ENCODE peak calls at places on chromosomes 3 and 15, in ten cellular contexts. One of them, this sample, is unnamed.

GRCh38 chr15:65655457-65655856 is 33.7 kb downstream of the SLC24A1 start:
- DNase-seq in IMR-90: no peak
- DNase-seq in stimulated activated naive CD8-positive, alpha-beta T cell treated with anti-CD3 and anti-CD28 coated beads, Interleukin-15, amount 100 ng/mL, for 72 hours: no peak
- DNase-seq in fibroblast of the aortic adventitia: no peak
- DNase-seq in T-helper 2 cell: no peak
- DNase-seq in HS-5: no peak
- DNase-seq in caudate nucleus: no peak
- DNase-seq in GM12891: no peak
- DNase-seq in heart right ventricle: no peak
- DNase-seq in posterior cingulate gyrus: no peak
- DNase-seq in this sample: no peak

GRCh38 chr3:56654460-56654859 is 28.6 kb downstream of the TASOR start:
- DNase-seq in IMR-90: no peak
- DNase-seq in stimulated activated naive CD8-positive, alpha-beta T cell treated with anti-CD3 and anti-CD28 coated beads, Interleukin-15, amount 100 ng/mL, for 72 hours: no peak
- DNase-seq in fibroblast of the aortic adventitia: no peak
- DNase-seq in T-helper 2 cell: no peak
- DNase-seq in HS-5: no peak
- DNase-seq in caudate nucleus: no peak
- DNase-seq in GM12891: no peak
- DNase-seq in heart right ventricle: no peak
- DNase-seq in posterior cingulate gyrus: no peak
- DNase-seq in this sample: no peak

GRCh38 chr3:35640186-35640584 is 860 bp downstream of the ARPP21 start:
- DNase-seq in IMR-90: no peak
- DNase-seq in stimulated activated naive CD8-positive, alpha-beta T cell treated with anti-CD3 and anti-CD28 coated beads, Interleukin-15, amount 100 ng/mL, for 72 hours: no peak
- DNase-seq in fibroblast of the aortic adventitia: no peak
- DNase-seq in T-helper 2 cell: no peak
- DNase-seq in HS-5: no peak
- DNase-seq in caudate nucleus: no peak
- DNase-seq in GM12891: no peak
- DNase-seq in heart right ventricle: no peak
- DNase-seq in posterior cingulate gyrus: no peak
- DNase-seq in this sample: no peak

GRCh38 chr3:11060500-11061251 is 68.1 kb downstream of the SLC6A1 start:
- DNase-seq in IMR-90: peak; percentile 50
- DNase-seq in stimulated activated naive CD8-positive, alpha-beta T cell treated with anti-CD3 and anti-CD28 coated beads, Interleukin-15, amount 100 ng/mL, for 72 hours: peak; percentile 49
- DNase-seq in fibroblast of the aortic adventitia: peak; percentile 64
- DNase-seq in T-helper 2 cell: peak; percentile 60
- DNase-seq in HS-5: no peak
- DNase-seq in caudate nucleus: peak; percentile 46
- DNase-seq in GM12891: peak; percentile 63
- DNase-seq in heart right ventricle: peak; percentile 51
- DNase-seq in posterior cingulate gyrus: peak; percentile 93
- DNase-seq in this sample: peak; percentile 5

GRCh38 chr15:39856357-39856756 is 63.7 kb downstream of the GPR176 start:
- DNase-seq in IMR-90: no peak
- DNase-seq in stimulated activated naive CD8-positive, alpha-beta T cell treated with anti-CD3 and anti-CD28 coated beads, Interleukin-15, amount 100 ng/mL, for 72 hours: no peak
- DNase-seq in fibroblast of the aortic adventitia: no peak
- DNase-seq in T-helper 2 cell: no peak
- DNase-seq in HS-5: no peak
- DNase-seq in caudate nucleus: no peak
- DNase-seq in GM12891: no peak
- DNase-seq in heart right ventricle: no peak
- DNase-seq in posterior cingulate gyrus: no peak
- DNase-seq in this sample: no peak

GRCh38 chr3:16803019-16803418 is 81.7 kb upstream of the PLCL2 start:
- DNase-seq in IMR-90: no peak
- DNase-seq in stimulated activated naive CD8-positive, alpha-beta T cell treated with anti-CD3 and anti-CD28 coated beads, Interleukin-15, amount 100 ng/mL, for 72 hours: no peak
- DNase-seq in fibroblast of the aortic adventitia: no peak
- DNase-seq in T-helper 2 cell: no peak
- DNase-seq in HS-5: no peak
- DNase-seq in caudate nucleus: no peak
- DNase-seq in GM12891: no peak
- DNase-seq in heart right ventricle: no peak
- DNase-seq in posterior cingulate gyrus: no peak
- DNase-seq in this sample: no peak

GRCh38 chr3:37154668-37155319 is 19.6 kb downstream of the LRRFIP2 start:
- DNase-seq in IMR-90: no peak
- DNase-seq in stimulated activated naive CD8-positive, alpha-beta T cell treated with anti-CD3 and anti-CD28 coated beads, Interleukin-15, amount 100 ng/mL, for 72 hours: no peak
- DNase-seq in fibroblast of the aortic adventitia: no peak
- DNase-seq in T-helper 2 cell: peak; percentile 66
- DNase-seq in HS-5: no peak
- DNase-seq in caudate nucleus: no peak
- DNase-seq in GM12891: no peak
- DNase-seq in heart right ventricle: no peak
- DNase-seq in posterior cingulate gyrus: no peak
- DNase-seq in this sample: no peak

GRCh38 chr15:52005748-52006701 is 13.0 kb upstream of the MAPK6 start:
- DNase-seq in IMR-90: peak; percentile 85
- DNase-seq in stimulated activated naive CD8-positive, alpha-beta T cell treated with anti-CD3 and anti-CD28 coated beads, Interleukin-15, amount 100 ng/mL, for 72 hours: no peak
- DNase-seq in fibroblast of the aortic adventitia: peak; percentile 70
- DNase-seq in T-helper 2 cell: peak; percentile 88
- DNase-seq in HS-5: no peak
- DNase-seq in caudate nucleus: no peak
- DNase-seq in GM12891: no peak
- DNase-seq in heart right ventricle: peak; percentile 14
- DNase-seq in posterior cingulate gyrus: no peak
- DNase-seq in this sample: no peak

GRCh38 chr3:191361456-191361855 is 31.1 kb upstream of the UTS2B start:
- DNase-seq in IMR-90: no peak
- DNase-seq in stimulated activated naive CD8-positive, alpha-beta T cell treated with anti-CD3 and anti-CD28 coated beads, Interleukin-15, amount 100 ng/mL, for 72 hours: no peak
- DNase-seq in fibroblast of the aortic adventitia: no peak
- DNase-seq in T-helper 2 cell: no peak
- DNase-seq in HS-5: no peak
- DNase-seq in caudate nucleus: no peak
- DNase-seq in GM12891: no peak
- DNase-seq in heart right ventricle: no peak
- DNase-seq in posterior cingulate gyrus: no peak
- DNase-seq in this sample: no peak

GRCh38 chr3:126339466-126339865 is 17.7 kb downstream of the KLF15 start:
- DNase-seq in IMR-90: no peak
- DNase-seq in stimulated activated naive CD8-positive, alpha-beta T cell treated with anti-CD3 and anti-CD28 coated beads, Interleukin-15, amount 100 ng/mL, for 72 hours: no peak
- DNase-seq in fibroblast of the aortic adventitia: no peak
- DNase-seq in T-helper 2 cell: no peak
- DNase-seq in HS-5: no peak
- DNase-seq in caudate nucleus: no peak
- DNase-seq in GM12891: no peak
- DNase-seq in heart right ventricle: no peak
- DNase-seq in posterior cingulate gyrus: no peak
- DNase-seq in this sample: no peak

GRCh38 chr15:38195191-38195901 is 57.3 kb upstream of the SPRED1 start:
- DNase-seq in IMR-90: peak; percentile 11
- DNase-seq in stimulated activated naive CD8-positive, alpha-beta T cell treated with anti-CD3 and anti-CD28 coated beads, Interleukin-15, amount 100 ng/mL, for 72 hours: no peak
- DNase-seq in fibroblast of the aortic adventitia: no peak
- DNase-seq in T-helper 2 cell: no peak
- DNase-seq in HS-5: no peak
- DNase-seq in caudate nucleus: no peak
- DNase-seq in GM12891: no peak
- DNase-seq in heart right ventricle: no peak
- DNase-seq in posterior cingulate gyrus: no peak
- DNase-seq in this sample: no peak

GRCh38 chr3:111730143-111730542 is 128.9 kb upstream of the PHLDB2 start:
- DNase-seq in IMR-90: no peak
- DNase-seq in stimulated activated naive CD8-positive, alpha-beta T cell treated with anti-CD3 and anti-CD28 coated beads, Interleukin-15, amount 100 ng/mL, for 72 hours: no peak
- DNase-seq in fibroblast of the aortic adventitia: no peak
- DNase-seq in T-helper 2 cell: no peak
- DNase-seq in HS-5: no peak
- DNase-seq in caudate nucleus: no peak
- DNase-seq in GM12891: no peak
- DNase-seq in heart right ventricle: no peak
- DNase-seq in posterior cingulate gyrus: no peak
- DNase-seq in this sample: no peak

GRCh38 chr3:188244395-188244861 is 90.5 kb downstream of the LPP start:
- DNase-seq in IMR-90: peak; percentile 76
- DNase-seq in stimulated activated naive CD8-positive, alpha-beta T cell treated with anti-CD3 and anti-CD28 coated beads, Interleukin-15, amount 100 ng/mL, for 72 hours: no peak
- DNase-seq in fibroblast of the aortic adventitia: peak; percentile 52
- DNase-seq in T-helper 2 cell: no peak
- DNase-seq in HS-5: no peak
- DNase-seq in caudate nucleus: no peak
- DNase-seq in GM12891: no peak
- DNase-seq in heart right ventricle: no peak
- DNase-seq in posterior cingulate gyrus: no peak
- DNase-seq in this sample: no peak

GRCh38 chr15:40739854-40740253 is 15.2 kb downstream of the RMDN3 start:
- DNase-seq in IMR-90: no peak
- DNase-seq in stimulated activated naive CD8-positive, alpha-beta T cell treated with anti-CD3 and anti-CD28 coated beads, Interleukin-15, amount 100 ng/mL, for 72 hours: no peak
- DNase-seq in fibroblast of the aortic adventitia: no peak
- DNase-seq in T-helper 2 cell: no peak
- DNase-seq in HS-5: no peak
- DNase-seq in caudate nucleus: no peak
- DNase-seq in GM12891: no peak
- DNase-seq in heart right ventricle: no peak
- DNase-seq in posterior cingulate gyrus: no peak
- DNase-seq in this sample: no peak

GRCh38 chr15:25065286-25065685 is 110.5 kb downstream of the SNRPN start:
- DNase-seq in IMR-90: no peak
- DNase-seq in stimulated activated naive CD8-positive, alpha-beta T cell treated with anti-CD3 and anti-CD28 coated beads, Interleukin-15, amount 100 ng/mL, for 72 hours: no peak
- DNase-seq in fibroblast of the aortic adventitia: no peak
- DNase-seq in T-helper 2 cell: no peak
- DNase-seq in HS-5: no peak
- DNase-seq in caudate nucleus: no peak
- DNase-seq in GM12891: no peak
- DNase-seq in heart right ventricle: no peak
- DNase-seq in posterior cingulate gyrus: no peak
- DNase-seq in this sample: no peak

GRCh38 chr15:69299451-69300128 is 878 bp downstream of the PAQR5 start:
- DNase-seq in IMR-90: no peak
- DNase-seq in stimulated activated naive CD8-positive, alpha-beta T cell treated with anti-CD3 and anti-CD28 coated beads, Interleukin-15, amount 100 ng/mL, for 72 hours: no peak
- DNase-seq in fibroblast of the aortic adventitia: no peak
- DNase-seq in T-helper 2 cell: no peak
- DNase-seq in HS-5: no peak
- DNase-seq in caudate nucleus: no peak
- DNase-seq in GM12891: no peak
- DNase-seq in heart right ventricle: no peak
- DNase-seq in posterior cingulate gyrus: no peak
- DNase-seq in this sample: no peak

This sample was measured in keratinocyte.